ENCODE peak calls at places on chromosomes 3 and 15, in nine cellular contexts. E, O, V, X, A, B, J, Y and W are unnamed samples.

GRCh38 chr15:20355256-20355868 is 186.2 kb downstream of the GOLGA6L6 start:
- DNase-seq in E (no peak), O (no peak), V (no peak), X (no peak), A (no peak), B (no peak), J (no peak), Y (no peak), W (no peak)

GRCh38 chr3:180595536-180595935 is 6.4 kb upstream of the TTC14 start:
- DNase-seq in E (no peak), O (no peak), V (no peak), X (no peak), A (no peak), B (no peak), J (no peak), Y (no peak), W (no peak)

GRCh38 chr3:127035672-127036071 is 52.8 kb downstream of the PLXNA1 start:
- DNase-seq in E (peak; percentile 8), O (no peak), V (peak; percentile 86), X (no peak), A (no peak), B (no peak), J (no peak), Y (no peak), W (no peak)

GRCh38 chr15:66711260-66711659 is 9.2 kb downstream of the SMAD6 start:
- DNase-seq in E (no peak), O (no peak), V (no peak), X (no peak), A (no peak), B (no peak), J (no peak), Y (no peak), W (no peak)

GRCh38 chr3:47954562-47954961 is 61.7 kb downstream of the MAP4 start:
- DNase-seq in E (no peak), O (no peak), V (no peak), X (no peak), A (no peak), B (no peak), J (no peak), Y (no peak), W (no peak)

GRCh38 chr15:50993598-50993997 is 85.1 kb downstream of the AP4E1 start:
- DNase-seq in E (no peak), O (no peak), V (no peak), X (no peak), A (no peak), B (no peak), J (no peak), Y (no peak), W (no peak)

GRCh38 chr15:55858661-55859060 is 115.7 kb upstream of the PRTG start:
- DNase-seq in E (no peak), O (no peak), V (peak; percentile 18), X (no peak), A (no peak), B (no peak), J (no peak), Y (no peak), W (no peak)

GRCh38 chr3:123371426-123371825 is 77.5 kb downstream of the ADCY5 start:
- DNase-seq in E (no peak), O (no peak), V (no peak), X (no peak), A (no peak), B (no peak), J (no peak), Y (no peak), W (no peak)

GRCh38 chr3:172211123-172211522 is 171.7 kb downstream of the FNDC3B start:
- DNase-seq in E (no peak), O (no peak), V (no peak), X (no peak), A (no peak), B (no peak), J (no peak), Y (no peak), W (no peak)

GRCh38 chr3:127041933-127042332 is 59.0 kb downstream of the PLXNA1 start:
- DNase-seq in E (no peak), O (no peak), V (no peak), X (no peak), A (no peak), B (no peak), J (no peak), Y (no peak), W (no peak)

GRCh38 chr15:89912674-89913396 is at the start of gene ARPIN:
- DNase-seq in E (no peak), O (no peak), V (peak; percentile 20), X (no peak), A (no peak), B (peak; percentile 79), J (peak; percentile 36), Y (peak; percentile 25), W (no peak)

GRCh38 chr3:114176487-114176886 is 2.4 kb downstream of the DRD3 start:
- DNase-seq in E (no peak), O (no peak), V (no peak), X (no peak), A (no peak), B (no peak), J (no peak), Y (no peak), W (no peak)

GRCh38 chr3:143483214-143483613 is 363.6 kb downstream of the CHST2 start:
- DNase-seq in E (no peak), O (no peak), V (no peak), X (no peak), A (no peak), B (no peak), J (no peak), Y (no peak), W (no peak)